ENCODE peak calls at places on chromosomes 13 and 19, in five cellular contexts. Y is spleen, O is endodermal cell, K is pancreas, L is esophagus muscularis mucosa. V is an unnamed sample.

GRCh38 chr19:56133858-56134654 is 7.0 kb upstream of the ZNF444 start:
- DNase-seq in Y (no peak), O (no peak), K (no peak), L (no peak), V (no peak)

GRCh38 chr19:19558055-19558454 is 20.0 kb downstream of the CILP2 start:
- DNase-seq in Y (no peak), O (no peak), K (no peak), L (no peak), V (no peak)

GRCh38 chr19:4120531-4120930 is 3.4 kb downstream of the MAP2K2 start:
- DNase-seq in Y (no peak), O (no peak), K (no peak), L (no peak), V (no peak)

GRCh38 chr19:1469936-1470863 is 8.8 kb downstream of the C19orf25 start:
- DNase-seq in Y (peak; percentile 90), O (peak; percentile 92), K (peak; percentile 79), L (no peak), V (no peak)

GRCh38 chr13:94343243-94343585 is 136.3 kb downstream of the DCT start:
- DNase-seq in Y (no peak), O (no peak), K (no peak), L (peak; percentile 89), V (no peak)

GRCh38 chr19:7506385-7507328 is 9.2 kb upstream of the ZNF358 start:
- DNase-seq in Y (peak; percentile 91), O (peak; percentile 98), K (peak; percentile 95), L (no peak), V (no peak)

GRCh38 chr19:45780146-45780447 is 2.2 kb downstream of the DMPK start:
- DNase-seq in Y (no peak), O (peak; percentile 65), K (no peak), L (no peak), V (no peak)

GRCh38 chr13:40776681-40777165 is 5.7 kb upstream of the MRPS31 start:
- DNase-seq in Y (peak; percentile 90), O (no peak), K (no peak), L (no peak), V (peak; percentile 48)

GRCh38 chr13:38002596-38002995 is 133.0 kb upstream of the TRPC4 start:
- DNase-seq in Y (no peak), O (no peak), K (no peak), L (no peak), V (no peak)

GRCh38 chr13:90723381-90723780 is 624.1 kb upstream of the MIR17HG start:
- DNase-seq in Y (no peak), O (no peak), K (no peak), L (no peak), V (no peak)

GRCh38 chr19:17125728-17126677 is 50.4 kb downstream of the MYO9B start:
- DNase-seq in Y (peak; percentile 95), O (no peak), K (no peak), L (no peak), V (no peak)

GRCh38 chr19:823565-824121 is 1.9 kb upstream of the PLPPR3 start:
- DNase-seq in Y (no peak), O (peak; percentile 76), K (no peak), L (no peak), V (no peak)

GRCh38 chr19:17322854-17323253 is 11.8 kb downstream of the ANO8 start:
- DNase-seq in Y (no peak), O (no peak), K (no peak), L (no peak), V (no peak)

GRCh38 chr13:28459911-28460310 is 35.0 kb downstream of the FLT1 start:
- DNase-seq in Y (no peak), O (no peak), K (no peak), L (no peak), V (no peak)

GRCh38 chr19:8310342-8311055 is 2.3 kb upstream of the CD320 start:
- DNase-seq in Y (peak; percentile 45), O (no peak), K (peak; percentile 23), L (no peak), V (peak; percentile 59)

GRCh38 chr13:41411536-41411935 is 45.8 kb upstream of the RGCC start:
- DNase-seq in Y (peak; percentile 54), O (peak; percentile 73), K (no peak), L (peak; percentile 90), V (peak; percentile 69)

GRCh38 chr19:6125571-6125989 is 9.9 kb upstream of the ACSBG2 start:
- DNase-seq in Y (no peak), O (peak; percentile 84), K (no peak), L (no peak), V (no peak)

GRCh38 chr13:21813110-21813509 is 142.2 kb downstream of the FGF9 start:
- DNase-seq in Y (no peak), O (peak; percentile 62), K (no peak), L (peak; percentile 50), V (no peak)

GRCh38 chr13:38602261-38602660 is 84.6 kb upstream of the FREM2 start:
- DNase-seq in Y (no peak), O (no peak), K (no peak), L (no peak), V (no peak)

GRCh38 chr19:52741951-52742485 is 7.2 kb upstream of the ZNF611 start:
- DNase-seq in Y (no peak), O (peak; percentile 83), K (no peak), L (no peak), V (no peak)

GRCh38 chr19:48501961-48502719 is 9.5 kb downstream of the LMTK3 start:
- DNase-seq in Y (peak; percentile 88), O (peak; percentile 100), K (peak; percentile 97), L (no peak), V (no peak)

GRCh38 chr19:6862673-6863078 is 24.7 kb upstream of the ADGRE1 start:
- DNase-seq in Y (peak; percentile 95), O (peak; percentile 97), K (peak; percentile 85), L (peak; percentile 93), V (peak; percentile 91)

GRCh38 chr13:93180376-93180966 is 46.1 kb upstream of the GPC6 start:
- DNase-seq in Y (no peak), O (no peak), K (no peak), L (no peak), V (no peak)

GRCh38 chr19:29694669-29695627 is 20.1 kb downstream of the C19orf12 start:
- DNase-seq in Y (peak; percentile 95), O (peak; percentile 95), K (peak; percentile 90), L (peak; percentile 94), V (peak; percentile 93)

GRCh38 chr19:6587093-6587820 is 3.7 kb downstream of the CD70 start:
- DNase-seq in Y (no peak), O (peak; percentile 73), K (no peak), L (no peak), V (no peak)

GRCh38 chr19:7371001-7371400 is 22.3 kb downstream of the ARHGEF18 start:
- DNase-seq in Y (no peak), O (no peak), K (peak; percentile 10), L (no peak), V (no peak)

GRCh38 chr13:45107539-45107938 is 12.8 kb upstream of the GTF2F2 start:
- DNase-seq in Y (no peak), O (no peak), K (no peak), L (no peak), V (no peak)

GRCh38 chr13:108742681-108743080 is 113.3 kb downstream of the MYO16 start:
- DNase-seq in Y (no peak), O (no peak), K (no peak), L (no peak), V (no peak)

GRCh38 chr13:44350775-44351504 is 22.7 kb upstream of the SERP2 start:
- DNase-seq in Y (no peak), O (peak; percentile 35), K (no peak), L (no peak), V (no peak)

GRCh38 chr19:8204961-8205360 is 4.2 kb upstream of the CERS4 start:
- DNase-seq in Y (no peak), O (peak; percentile 78), K (peak; percentile 94), L (no peak), V (no peak)

GRCh38 chr13:35675651-35676050 is 199.2 kb upstream of the MAB21L1 start:
- DNase-seq in Y (no peak), O (no peak), K (no peak), L (peak; percentile 50), V (no peak)

GRCh38 chr13:72144625-72145024 is 277.6 kb upstream of the DACH1 start:
- DNase-seq in Y (no peak), O (no peak), K (no peak), L (no peak), V (no peak)

GRCh38 chr13:72149701-72150100 is 282.7 kb upstream of the DACH1 start:
- DNase-seq in Y (no peak), O (no peak), K (no peak), L (no peak), V (no peak)

GRCh38 chr13:72145383-72145782 is 278.4 kb upstream of the DACH1 start:
- DNase-seq in Y (no peak), O (no peak), K (no peak), L (no peak), V (no peak)

GRCh38 chr13:72150502-72150901 is 283.5 kb upstream of the DACH1 start:
- DNase-seq in Y (no peak), O (no peak), K (no peak), L (no peak), V (no peak)

GRCh38 chr13:72146816-72147215 is 279.8 kb upstream of the DACH1 start:
- DNase-seq in Y (no peak), O (no peak), K (no peak), L (no peak), V (no peak)
- TF ChIP-seq CTCF in Y (no peak), O (no peak), K (no peak), L (no peak), V (no peak)

GRCh38 chr13:50969691-50970090 is 60.1 kb downstream of the RNASEH2B start:
- DNase-seq in Y (no peak), O (peak; percentile 82), K (no peak), L (no peak), V (no peak)
- TF ChIP-seq CTCF in Y (no peak), O (peak; percentile 67), K (no peak), L (no peak), V (no peak)

GRCh38 chr13:102658678-102659077 is 36.2 kb downstream of the METTL21C start:
- DNase-seq in Y (no peak), O (no peak), K (no peak), L (no peak), V (no peak)

GRCh38 chr13:102654786-102655185 is 40.1 kb downstream of the METTL21C start:
- DNase-seq in Y (no peak), O (no peak), K (no peak), L (no peak), V (no peak)

GRCh38 chr13:102659168-102659713 is 35.6 kb downstream of the METTL21C start:
- DNase-seq in Y (no peak), O (no peak), K (no peak), L (no peak), V (no peak)

GRCh38 chr13:102651892-102652291 is 43.0 kb downstream of the METTL21C start:
- DNase-seq in Y (no peak), O (no peak), K (no peak), L (no peak), V (no peak)

DNA sequence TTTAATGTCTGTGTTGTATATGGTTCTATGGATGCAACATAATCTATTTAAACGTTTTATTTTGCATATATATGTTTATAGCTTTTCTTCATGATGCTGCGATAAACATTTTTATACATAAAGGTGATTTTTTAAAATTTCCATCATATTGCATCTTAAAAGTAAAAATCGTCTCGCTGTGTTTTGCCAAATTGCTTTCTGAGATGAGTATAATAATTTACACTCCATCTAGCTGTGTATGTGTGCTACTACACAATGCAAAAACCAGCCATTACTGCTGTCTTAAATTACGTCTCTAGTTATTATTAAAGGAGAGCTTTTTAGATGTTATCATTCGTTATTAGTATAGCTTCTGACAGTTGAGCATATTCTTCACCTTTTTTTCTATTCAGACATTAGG is 37.2 kb downstream of the METTL21C start:
- DNase-seq in Y (no peak), O (no peak), K (no peak), L (no peak), V (no peak)
- TF ChIP-seq CTCF in Y (no peak), O (peak; percentile 60), K (no peak), L (peak; percentile 34), V (peak; percentile 36)

GRCh38 chr19:47226426-47227346 is 4.3 kb downstream of the BBC3 start:
- DNase-seq in Y (peak; percentile 94), O (no peak), K (peak; percentile 82), L (peak; percentile 96), V (no peak)
- TF ChIP-seq CTCF in Y (no peak), O (no peak), K (no peak), L (no peak), V (no peak)